ENCODE peak calls at places on chromosomes 1 and 21, in five cellular contexts. W, A, T, I and G are unnamed samples.

GRCh38 chr1:190711069-190711468 is 233.4 kb upstream of the BRINP3 start:
- DNase-seq in W (no peak), A (no peak), T (no peak), I (no peak), G (no peak)

GRCh38 chr1:84089470-84090261 is 54.4 kb upstream of the PRKACB start:
- DNase-seq in W (no peak), A (no peak), T (peak), I (no peak), G (no peak)

GRCh38 chr1:53361541-53361961 is 33.7 kb upstream of the LRP8 start:
- DNase-seq in W (no peak), A (no peak), T (no peak), I (peak), G (no peak)

GRCh38 chr1:67570473-67571143 is 114.4 kb upstream of the GADD45A start:
- DNase-seq in W (peak), A (no peak), T (peak), I (no peak), G (no peak)

GRCh38 chr1:15579683-15580047 is 5.2 kb downstream of the AGMAT start:
- DNase-seq in W (no peak), A (no peak), T (no peak), I (no peak), G (no peak)

GRCh38 chr1:40432644-40433385 is 17.5 kb upstream of the ZFP69B start:
- DNase-seq in W (no peak), A (no peak), T (no peak), I (no peak), G (no peak)

GRCh38 chr1:27931184-27931583 is 3.6 kb upstream of the SMPDL3B start:
- DNase-seq in W (no peak), A (no peak), T (no peak), I (no peak), G (no peak)

GRCh38 chr1:110616587-110616986 is 10.4 kb upstream of the KCNA2 start:
- DNase-seq in W (no peak), A (no peak), T (peak), I (no peak), G (no peak)

GRCh38 chr1:234639968-234640367 is 30.0 kb upstream of the IRF2BP2 start:
- DNase-seq in W (no peak), A (no peak), T (no peak), I (no peak), G (no peak)

GRCh38 chr1:180033387-180033786 is 78.8 kb downstream of the CEP350 start:
- DNase-seq in W (no peak), A (no peak), T (no peak), I (no peak), G (no peak)

GRCh38 chr21:38322551-38322950 is 65.8 kb downstream of the KCNJ15 start:
- DNase-seq in W (no peak), A (no peak), T (no peak), I (no peak), G (no peak)

GRCh38 chr21:45584786-45585185 is 42.5 kb upstream of the SLC19A1 start:
- DNase-seq in W (no peak), A (no peak), T (no peak), I (peak), G (no peak)

GRCh38 chr1:153799016-153799415 is 23.8 kb downstream of the SLC27A3 start:
- DNase-seq in W (no peak), A (no peak), T (no peak), I (peak), G (no peak)

GRCh38 chr1:42860339-42861013 is 14.1 kb downstream of the ZNF691 start:
- DNase-seq in W (no peak), A (no peak), T (no peak), I (no peak), G (no peak)